ENCODE peak calls at places on chromosomes 11 and 22, in nine cellular contexts. One of them, this sample, is unnamed.

GRCh38 chr11:71927813-71928738 is at the start of gene XNDC1N:
- DNase-seq in T-helper 17 cell: peak
- DNase-seq in NAMALWA: peak
- DNase-seq in PC-3: peak
- DNase-seq in Right ventricle myocardium superior: peak
- DNase-seq in AG08395: peak
- DNase-seq in NCI-H774: peak
- DNase-seq in cardiac muscle cell: peak
- DNase-seq in HCT116: peak
- DNase-seq in this sample: peak

GRCh38 chr11:106271686-106272085 is 194.2 kb downstream of the AASDHPPT start:
- DNase-seq in T-helper 17 cell: no peak
- DNase-seq in NAMALWA: no peak
- DNase-seq in PC-3: peak
- DNase-seq in Right ventricle myocardium superior: no peak
- DNase-seq in AG08395: no peak
- DNase-seq in NCI-H774: no peak
- DNase-seq in cardiac muscle cell: no peak
- DNase-seq in HCT116: no peak
- DNase-seq in this sample: no peak

GRCh38 chr11:94295534-94295933 is 8.8 kb upstream of the IZUMO1R start:
- DNase-seq in T-helper 17 cell: no peak
- DNase-seq in NAMALWA: no peak
- DNase-seq in PC-3: peak
- DNase-seq in Right ventricle myocardium superior: no peak
- DNase-seq in AG08395: no peak
- DNase-seq in NCI-H774: no peak
- DNase-seq in cardiac muscle cell: no peak
- DNase-seq in HCT116: no peak
- DNase-seq in this sample: no peak

GRCh38 chr11:19218801-19219460 is 17.1 kb upstream of the CSRP3 start:
- DNase-seq in T-helper 17 cell: no peak
- DNase-seq in NAMALWA: no peak
- DNase-seq in PC-3: no peak
- DNase-seq in Right ventricle myocardium superior: peak
- DNase-seq in AG08395: peak
- DNase-seq in NCI-H774: no peak
- DNase-seq in cardiac muscle cell: no peak
- DNase-seq in HCT116: no peak
- DNase-seq in this sample: no peak

GRCh38 chr22:38261478-38261803 is 11.4 kb downstream of the TMEM184B start:
- DNase-seq in T-helper 17 cell: no peak
- DNase-seq in NAMALWA: no peak
- DNase-seq in PC-3: no peak
- DNase-seq in Right ventricle myocardium superior: no peak
- DNase-seq in AG08395: no peak
- DNase-seq in NCI-H774: no peak
- DNase-seq in cardiac muscle cell: no peak
- DNase-seq in HCT116: no peak
- DNase-seq in this sample: no peak

GRCh38 chr22:40128989-40129388 is 48.7 kb upstream of the TNRC6B start:
- DNase-seq in T-helper 17 cell: no peak
- DNase-seq in NAMALWA: peak
- DNase-seq in PC-3: no peak
- DNase-seq in Right ventricle myocardium superior: no peak
- DNase-seq in AG08395: no peak
- DNase-seq in NCI-H774: no peak
- DNase-seq in cardiac muscle cell: no peak
- DNase-seq in HCT116: no peak
- DNase-seq in this sample: no peak

GRCh38 chr22:23053912-23054530 is 16.3 kb upstream of the GNAZ start:
- DNase-seq in T-helper 17 cell: no peak
- DNase-seq in NAMALWA: no peak
- DNase-seq in PC-3: no peak
- DNase-seq in Right ventricle myocardium superior: no peak
- DNase-seq in AG08395: no peak
- DNase-seq in NCI-H774: no peak
- DNase-seq in cardiac muscle cell: no peak
- DNase-seq in HCT116: no peak
- DNase-seq in this sample: no peak

GRCh38 chr11:72844356-72844755 is 30.1 kb downstream of the ATG16L2 start:
- DNase-seq in T-helper 17 cell: no peak
- DNase-seq in NAMALWA: no peak
- DNase-seq in PC-3: no peak
- DNase-seq in Right ventricle myocardium superior: no peak
- DNase-seq in AG08395: peak
- DNase-seq in NCI-H774: no peak
- DNase-seq in cardiac muscle cell: peak
- DNase-seq in HCT116: no peak
- DNase-seq in this sample: no peak

GRCh38 chr11:134343646-134344045 is 11.9 kb downstream of the GLB1L2 start:
- DNase-seq in T-helper 17 cell: no peak
- DNase-seq in NAMALWA: no peak
- DNase-seq in PC-3: no peak
- DNase-seq in Right ventricle myocardium superior: no peak
- DNase-seq in AG08395: no peak
- DNase-seq in NCI-H774: no peak
- DNase-seq in cardiac muscle cell: no peak
- DNase-seq in HCT116: no peak
- DNase-seq in this sample: no peak

GRCh38 chr11:2587132-2587930 is 112.5 kb downstream of the KCNQ1OT1 start:
- DNase-seq in T-helper 17 cell: no peak
- DNase-seq in NAMALWA: no peak
- DNase-seq in PC-3: no peak
- DNase-seq in Right ventricle myocardium superior: no peak
- DNase-seq in AG08395: no peak
- DNase-seq in NCI-H774: no peak
- DNase-seq in cardiac muscle cell: no peak
- DNase-seq in HCT116: no peak
- DNase-seq in this sample: no peak

GRCh38 chr11:34198523-34198922 is 93.1 kb downstream of the NAT10 start:
- DNase-seq in T-helper 17 cell: no peak
- DNase-seq in NAMALWA: no peak
- DNase-seq in PC-3: no peak
- DNase-seq in Right ventricle myocardium superior: no peak
- DNase-seq in AG08395: no peak
- DNase-seq in NCI-H774: no peak
- DNase-seq in cardiac muscle cell: no peak
- DNase-seq in HCT116: no peak
- DNase-seq in this sample: no peak

GRCh38 chr11:34327804-34328631 is 29.8 kb downstream of the ABTB2 start:
- DNase-seq in T-helper 17 cell: no peak
- DNase-seq in NAMALWA: no peak
- DNase-seq in PC-3: no peak
- DNase-seq in Right ventricle myocardium superior: peak
- DNase-seq in AG08395: no peak
- DNase-seq in NCI-H774: no peak
- DNase-seq in cardiac muscle cell: peak
- DNase-seq in HCT116: no peak
- DNase-seq in this sample: no peak

GRCh38 chr11:69817265-69818236 is 1.7 kb downstream of the FGF3 start:
- DNase-seq in T-helper 17 cell: no peak
- DNase-seq in NAMALWA: no peak
- DNase-seq in PC-3: peak
- DNase-seq in Right ventricle myocardium superior: no peak
- DNase-seq in AG08395: no peak
- DNase-seq in NCI-H774: no peak
- DNase-seq in cardiac muscle cell: peak
- DNase-seq in HCT116: no peak
- DNase-seq in this sample: no peak

GRCh38 chr22:37166675-37167066 is 17.0 kb upstream of the IL2RB start:
- DNase-seq in T-helper 17 cell: peak
- DNase-seq in NAMALWA: peak
- DNase-seq in PC-3: peak
- DNase-seq in Right ventricle myocardium superior: peak
- DNase-seq in AG08395: peak
- DNase-seq in NCI-H774: no peak
- DNase-seq in cardiac muscle cell: peak
- DNase-seq in HCT116: no peak
- DNase-seq in this sample: no peak

GRCh38 chr11:125341676-125342075 is 154.4 kb downstream of the FEZ1 start:
- DNase-seq in T-helper 17 cell: no peak
- DNase-seq in NAMALWA: no peak
- DNase-seq in PC-3: no peak
- DNase-seq in Right ventricle myocardium superior: no peak
- DNase-seq in AG08395: no peak
- DNase-seq in NCI-H774: no peak
- DNase-seq in cardiac muscle cell: no peak
- DNase-seq in HCT116: no peak
- DNase-seq in this sample: no peak

GRCh38 chr22:27919943-27920755 is 1.1 kb upstream of the PITPNB start:
- DNase-seq in T-helper 17 cell: no peak
- DNase-seq in NAMALWA: peak
- DNase-seq in PC-3: peak
- DNase-seq in Right ventricle myocardium superior: no peak
- DNase-seq in AG08395: peak
- DNase-seq in NCI-H774: no peak
- DNase-seq in cardiac muscle cell: peak
- DNase-seq in HCT116: no peak
- DNase-seq in this sample: no peak

GRCh38 chr11:18727499-18728236 is 1.7 kb upstream of the IGSF22 start:
- DNase-seq in T-helper 17 cell: peak
- DNase-seq in NAMALWA: peak
- DNase-seq in PC-3: peak
- DNase-seq in Right ventricle myocardium superior: no peak
- DNase-seq in AG08395: peak
- DNase-seq in NCI-H774: no peak
- DNase-seq in cardiac muscle cell: peak
- DNase-seq in HCT116: peak
- DNase-seq in this sample: no peak

GRCh38 chr11:88284306-88285057 is 53.1 kb downstream of the CTSC start:
- DNase-seq in T-helper 17 cell: no peak
- DNase-seq in NAMALWA: no peak
- DNase-seq in PC-3: no peak
- DNase-seq in Right ventricle myocardium superior: no peak
- DNase-seq in AG08395: no peak
- DNase-seq in NCI-H774: no peak
- DNase-seq in cardiac muscle cell: peak
- DNase-seq in HCT116: no peak
- DNase-seq in this sample: no peak

GRCh38 chr22:38016182-38017078 is 32.1 kb upstream of the SOX10 start:
- DNase-seq in T-helper 17 cell: no peak
- DNase-seq in NAMALWA: no peak
- DNase-seq in PC-3: peak
- DNase-seq in Right ventricle myocardium superior: peak
- DNase-seq in AG08395: peak
- DNase-seq in NCI-H774: no peak
- DNase-seq in cardiac muscle cell: no peak
- DNase-seq in HCT116: no peak
- DNase-seq in this sample: no peak